ENCODE peak calls at places on chromosomes 16 and 17, in five cellular contexts. L is BE2C, Y is type B pancreatic cell, N is WTC11, F is NCI-H510A. P is an unnamed sample.

GRCh38 chr17:15513058-15513858 is 45.8 kb upstream of the CDRT4 start:
- DNase-seq in Y (no peak), L (no peak), F (no peak), N (no peak), P (no peak)

GRCh38 chr17:15351925-15352324 is 10.5 kb upstream of the TEKT3 start:
- DNase-seq in Y (no peak), F (no peak), N (no peak), L (no peak), P (peak; percentile 68)

GRCh38 chr17:18026408-18026776 is 12.6 kb downstream of the ATPAF2 start:
- DNase-seq in Y (no peak), L (peak; percentile 64), F (no peak), N (no peak), P (peak; percentile 84)

GRCh38 chr17:9336817-9337216 is 238.8 kb downstream of the STX8 start:
- DNase-seq in N (no peak), L (no peak), Y (no peak), F (no peak), P (no peak)

GRCh38 chr16:53695070-53695469 is 8.6 kb downstream of the RPGRIP1L start:
- DNase-seq in F (no peak), N (no peak), L (no peak), Y (no peak), P (no peak)

GRCh38 chr17:77286641-77287431 is 146.1 kb downstream of the SEC14L1 start:
- DNase-seq in N (no peak), F (no peak), Y (no peak), L (peak; percentile 77), P (peak; percentile 97)

GRCh38 chr17:19365833-19366636 is 3.5 kb upstream of the B9D1 start:
- DNase-seq in L (no peak), N (no peak), Y (no peak), F (no peak), P (no peak)

GRCh38 chr16:25707982-25708583 is 16.3 kb downstream of the HS3ST4 start:
- DNase-seq in N (peak; percentile 58), L (peak; percentile 17), F (no peak), Y (no peak), P (no peak)

GRCh38 chr17:10126554-10127493 is 71.6 kb downstream of the GAS7 start:
- DNase-seq in L (no peak), Y (no peak), F (no peak), N (no peak), P (peak; percentile 96)

GRCh38 chr17:9002610-9003354 is 18.5 kb upstream of the NTN1 start:
- DNase-seq in F (no peak), Y (peak; percentile 78), N (peak; percentile 57), L (no peak), P (no peak)

GRCh38 chr17:80826955-80827645 is 164.5 kb upstream of the CHMP6 start:
- DNase-seq in Y (no peak), F (no peak), N (no peak), L (peak; percentile 87), P (peak; percentile 92)

GRCh38 chr16:35510701-35511100 is 2051.3 kb downstream of the TP53TG3F start:
- DNase-seq in N (no peak), L (no peak), Y (no peak), F (no peak), P (no peak)

GRCh38 chr17:18933102-18934058 is 18.6 kb upstream of the SLC5A10 start:
- DNase-seq in F (no peak), N (no peak), L (no peak), Y (no peak), P (no peak)

P was measured in fibroblast of villous mesenchyme.